ENCODE peak calls at places on chromosomes 13 and 19, in six cellular contexts. D is anterior cingulate cortex, Q is naive B cell, H is H4, F is dorsolateral prefrontal cortex, E is T-cell. L is an unnamed sample.

GRCh38 chr13:32838985-32839384 is 177.2 kb upstream of the KL start:
- DNase-seq in D (no peak), Q (peak; percentile 8), H (peak; percentile 58), F (no peak), E (no peak), L (no peak)

GRCh38 chr13:100176781-100177389 is 88.0 kb downstream of the PCCA start:
- DNase-seq in D (no peak), F (no peak), Q (no peak), H (no peak), E (no peak), L (no peak)

GRCh38 chr13:74966814-74967213 is 515.2 kb downstream of the TBC1D4 start:
- DNase-seq in H (no peak), F (no peak), Q (no peak), E (no peak), D (peak; percentile 1), L (no peak)

GRCh38 chr13:43981091-43981490 is 101.4 kb downstream of the LACC1 start:
- DNase-seq in Q (no peak), D (no peak), H (no peak), F (no peak), E (no peak), L (peak; percentile 85)

GRCh38 chr13:100668408-100668807 is 6.2 kb downstream of the TMTC4 start:
- DNase-seq in F (no peak), D (no peak), E (no peak), Q (no peak), H (no peak), L (no peak)

GRCh38 chr19:11451327-11451941 is 16.0 kb downstream of the PRKCSH start:
- DNase-seq in E (no peak), Q (no peak), H (no peak), D (no peak), F (no peak), L (no peak)

GRCh38 chr19:604355-604754 is 14.7 kb downstream of the HCN2 start:
- DNase-seq in D (no peak), E (no peak), Q (no peak), H (no peak), F (no peak), L (no peak)

GRCh38 chr13:40048551-40048950 is 393.1 kb downstream of the COG6 start:
- DNase-seq in F (no peak), H (no peak), D (no peak), Q (no peak), E (no peak), L (no peak)

GRCh38 chr13:71780546-71780945 is 86.5 kb downstream of the DACH1 start:
- DNase-seq in D (no peak), F (no peak), H (no peak), E (no peak), Q (no peak), L (no peak)

GRCh38 chr19:5308471-5309437 is 31.9 kb downstream of the PTPRS start:
- DNase-seq in D (peak; percentile 88), Q (no peak), H (peak; percentile 51), E (no peak), F (peak; percentile 71), L (no peak)

GRCh38 chr13:40624338-40624737 is 42.1 kb downstream of the FOXO1 start:
- DNase-seq in Q (no peak), D (no peak), H (no peak), E (no peak), F (no peak), L (no peak)

GRCh38 chr13:82062772-82063171 is 1721.8 kb upstream of the SPRY2 start:
- DNase-seq in F (no peak), E (no peak), Q (no peak), H (no peak), D (no peak), L (no peak)

GRCh38 chr13:35694549-35695233 is 218.2 kb upstream of the MAB21L1 start:
- DNase-seq in F (no peak), Q (no peak), H (no peak), E (no peak), D (no peak), L (no peak)

GRCh38 chr19:21358768-21359451 is at the start of gene ZNF738:
- DNase-seq in E (peak; percentile 88), Q (peak; percentile 84), F (peak; percentile 94), D (peak; percentile 94), H (peak; percentile 93), L (peak; percentile 99)

L was measured in GM23338.